ENCODE peak calls at places on chromosomes 6 and 20, in five cellular contexts. R is GM04504; A is stimulated activated naive B cell treated with anti-CD40 and anti-IgM and Interleukin-4, amounts not matched to agents 10 μg/mL and 1 μg/mL and 100 μg/mL, for 72 hours; T is stimulated activated CD8-positive, alpha-beta memory T cell treated with anti-CD3 and anti-CD28 coated beads, Interleukin-7, amount 100 ng/mL, for 24 hours; V is activated T-cell treated with anti-CD3 and anti-CD28 coated beads, Interleukin-2, amount 50 U/mL, for 72 hours. O is an unnamed sample.

GRCh38 chr20:21125072-21125848 is 622 bp upstream of the KIZ start:
- DNase-seq in R (no peak), A (no peak), T (no peak), V (no peak), O (no peak)

GRCh38 chr20:58783515-58783914 is 67.2 kb downstream of the GNAS-AS1 start:
- DNase-seq in R (no peak), A (no peak), T (no peak), V (no peak), O (no peak)

GRCh38 chr20:20003088-20003954 is 13.8 kb upstream of the NAA20 start:
- DNase-seq in R (no peak), A (peak; percentile 8), T (no peak), V (peak; percentile 33), O (no peak)

GRCh38 chr6:15132854-15133670 is 112.8 kb upstream of the JARID2 start:
- DNase-seq in R (peak; percentile 78), A (no peak), T (no peak), V (no peak), O (no peak)

GRCh38 chr20:62701161-62702007 is 7.3 kb upstream of the NTSR1 start:
- DNase-seq in R (no peak), A (no peak), T (no peak), V (no peak), O (no peak)

GRCh38 chr6:55798571-55798970 is 76.8 kb downstream of the BMP5 start:
- DNase-seq in R (no peak), A (no peak), T (no peak), V (no peak), O (no peak)

GRCh38 chr6:149064026-149065017 is 253.2 kb upstream of the TAB2 start:
- DNase-seq in R (no peak), A (no peak), T (no peak), V (no peak), O (no peak)

GRCh38 chr6:73180718-73181619 is 44.3 kb downstream of the KHDC1L start:
- DNase-seq in R (peak; percentile 64), A (peak; percentile 7), T (no peak), V (no peak), O (no peak)

GRCh38 chr20:25269057-25269832 is 21.4 kb downstream of the PYGB start:
- DNase-seq in R (no peak), A (no peak), T (no peak), V (no peak), O (no peak)

GRCh38 chr20:20802328-20802727 is 89.9 kb upstream of the RALGAPA2 start:
- DNase-seq in R (no peak), A (no peak), T (no peak), V (no peak), O (no peak)

GRCh38 chr20:49964964-49965780 is 17.6 kb upstream of the SNAI1 start:
- DNase-seq in R (no peak), A (no peak), T (no peak), V (no peak), O (no peak)

GRCh38 chr6:76633259-76633658 is 560.8 kb upstream of the IMPG1 start:
- DNase-seq in R (no peak), A (no peak), T (no peak), V (no peak), O (no peak)

GRCh38 chr6:110650755-110651154 is 164.5 kb downstream of the CDK19 start:
- DNase-seq in R (no peak), A (no peak), T (no peak), V (no peak), O (no peak)

GRCh38 chr20:5451643-5452210 is 135.0 kb upstream of the PROKR2 start:
- DNase-seq in R (no peak), A (no peak), T (no peak), V (no peak), O (no peak)

GRCh38 chr6:108840919-108841318 is 7.3 kb upstream of the ARMC2 start:
- DNase-seq in R (no peak), A (no peak), T (no peak), V (no peak), O (no peak)

GRCh38 chr6:107657755-107658461 is 166.2 kb downstream of the SCML4 start:
- DNase-seq in R (no peak), A (peak; percentile 92), T (peak; percentile 20), V (peak; percentile 84), O (no peak)

GRCh38 chr20:35312348-35312747 is 20.1 kb upstream of the FAM83C start:
- DNase-seq in R (peak; percentile 85), A (no peak), T (no peak), V (peak; percentile 62), O (no peak)

GRCh38 chr6:34015576-34015975 is 130.3 kb downstream of the GRM4 start:
- DNase-seq in R (no peak), A (no peak), T (no peak), V (no peak), O (no peak)

GRCh38 chr6:15313367-15313766 is 67.5 kb downstream of the JARID2 start:
- DNase-seq in R (no peak), A (no peak), T (no peak), V (no peak), O (no peak)

GRCh38 chr20:41631826-41632225 is 13.6 kb upstream of the CHD6 start:
- DNase-seq in R (peak; percentile 72), A (no peak), T (no peak), V (peak; percentile 11), O (no peak)

GRCh38 chr20:25447671-25448070 is 40.2 kb downstream of the GINS1 start:
- DNase-seq in R (no peak), A (no peak), T (no peak), V (no peak), O (no peak)

GRCh38 chr6:68196645-68197044 is 438.4 kb upstream of the ADGRB3 start:
- DNase-seq in R (no peak), A (no peak), T (no peak), V (no peak), O (no peak)

GRCh38 chr6:52543729-52544324 is 33.0 kb downstream of the TRAM2 start:
- DNase-seq in R (no peak), A (no peak), T (no peak), V (no peak), O (no peak)

GRCh38 chr6:94130458-94130857 is 711.1 kb upstream of the EPHA7 start:
- DNase-seq in R (no peak), A (no peak), T (no peak), V (no peak), O (no peak)

O was measured in stimulated activated CD4-positive, alpha-beta T cell treated with anti-CD3 and anti-CD28 coated beads, TNF-alpha, amount 100 ng/mL, for 24 hours.